ENCODE peak calls at places on chromosomes 11 and 22, in nine cellular contexts. One of them, this sample, is unnamed.

GRCh38 chr22:29080061-29080975 is 7.5 kb downstream of the KREMEN1 start:
- DNase-seq in Karpas-422: no peak
- DNase-seq in activated CD4-positive, alpha-beta T cell treated with anti-CD3 and anti-CD28 coated beads for 24 hours: no peak
- DNase-seq in stimulated activated CD8-positive, alpha-beta memory T cell treated with anti-CD3 and anti-CD28 coated beads, Interleukin-4, amount 100 ng/mL, for 1 hour: no peak
- DNase-seq in GM18507: no peak
- DNase-seq in foreskin fibroblast: peak; percentile 74
- DNase-seq in LoVo: no peak
- DNase-seq in posterior cingulate gyrus: no peak
- DNase-seq in endothelial cell: no peak
- DNase-seq in this sample: peak; percentile 44

GRCh38 chr11:59154585-59154984 is 11.9 kb downstream of the FAM111A start:
- DNase-seq in LoVo: no peak
- DNase-seq in GM18507: no peak
- DNase-seq in activated CD4-positive, alpha-beta T cell treated with anti-CD3 and anti-CD28 coated beads for 24 hours: no peak
- DNase-seq in posterior cingulate gyrus: no peak
- DNase-seq in endothelial cell: no peak
- DNase-seq in stimulated activated CD8-positive, alpha-beta memory T cell treated with anti-CD3 and anti-CD28 coated beads, Interleukin-4, amount 100 ng/mL, for 1 hour: no peak
- DNase-seq in Karpas-422: no peak
- DNase-seq in foreskin fibroblast: peak; percentile 31
- DNase-seq in this sample: no peak

GRCh38 chr11:72633068-72633467 is 41.2 kb downstream of the PDE2A start:
- DNase-seq in Karpas-422: no peak
- DNase-seq in endothelial cell: no peak
- DNase-seq in GM18507: no peak
- DNase-seq in foreskin fibroblast: no peak
- DNase-seq in posterior cingulate gyrus: no peak
- DNase-seq in LoVo: no peak
- DNase-seq in stimulated activated CD8-positive, alpha-beta memory T cell treated with anti-CD3 and anti-CD28 coated beads, Interleukin-4, amount 100 ng/mL, for 1 hour: no peak
- DNase-seq in activated CD4-positive, alpha-beta T cell treated with anti-CD3 and anti-CD28 coated beads for 24 hours: no peak
- DNase-seq in this sample: no peak

GRCh38 chr11:28922351-28922981 is 814.3 kb downstream of the METTL15 start:
- DNase-seq in stimulated activated CD8-positive, alpha-beta memory T cell treated with anti-CD3 and anti-CD28 coated beads, Interleukin-4, amount 100 ng/mL, for 1 hour: no peak
- DNase-seq in endothelial cell: no peak
- DNase-seq in LoVo: no peak
- DNase-seq in activated CD4-positive, alpha-beta T cell treated with anti-CD3 and anti-CD28 coated beads for 24 hours: no peak
- DNase-seq in posterior cingulate gyrus: no peak
- DNase-seq in GM18507: no peak
- DNase-seq in Karpas-422: no peak
- DNase-seq in foreskin fibroblast: no peak
- DNase-seq in this sample: no peak

GRCh38 chr22:45884201-45885067 is 92.5 kb downstream of the WNT7B start:
- DNase-seq in GM18507: no peak
- DNase-seq in Karpas-422: no peak
- DNase-seq in stimulated activated CD8-positive, alpha-beta memory T cell treated with anti-CD3 and anti-CD28 coated beads, Interleukin-4, amount 100 ng/mL, for 1 hour: no peak
- DNase-seq in endothelial cell: no peak
- DNase-seq in foreskin fibroblast: no peak
- DNase-seq in activated CD4-positive, alpha-beta T cell treated with anti-CD3 and anti-CD28 coated beads for 24 hours: no peak
- DNase-seq in LoVo: no peak
- DNase-seq in posterior cingulate gyrus: no peak
- DNase-seq in this sample: no peak

GRCh38 chr11:65224939-65225283 is 36.9 kb upstream of the POLA2 start:
- DNase-seq in foreskin fibroblast: peak; percentile 87
- DNase-seq in endothelial cell: no peak
- DNase-seq in LoVo: peak; percentile 25
- DNase-seq in posterior cingulate gyrus: no peak
- DNase-seq in GM18507: no peak
- DNase-seq in stimulated activated CD8-positive, alpha-beta memory T cell treated with anti-CD3 and anti-CD28 coated beads, Interleukin-4, amount 100 ng/mL, for 1 hour: no peak
- DNase-seq in activated CD4-positive, alpha-beta T cell treated with anti-CD3 and anti-CD28 coated beads for 24 hours: no peak
- DNase-seq in Karpas-422: no peak
- DNase-seq in this sample: no peak

GRCh38 chr22:28506207-28506606 is 173.4 kb downstream of the TTC28 start:
- DNase-seq in posterior cingulate gyrus: no peak
- DNase-seq in stimulated activated CD8-positive, alpha-beta memory T cell treated with anti-CD3 and anti-CD28 coated beads, Interleukin-4, amount 100 ng/mL, for 1 hour: no peak
- DNase-seq in foreskin fibroblast: no peak
- DNase-seq in LoVo: no peak
- DNase-seq in activated CD4-positive, alpha-beta T cell treated with anti-CD3 and anti-CD28 coated beads for 24 hours: no peak
- DNase-seq in GM18507: no peak
- DNase-seq in endothelial cell: no peak
- DNase-seq in Karpas-422: no peak
- DNase-seq in this sample: no peak

GRCh38 chr11:75434051-75434450 is 1.0 kb upstream of the KLHL35 start:
- DNase-seq in activated CD4-positive, alpha-beta T cell treated with anti-CD3 and anti-CD28 coated beads for 24 hours: no peak
- DNase-seq in Karpas-422: no peak
- DNase-seq in foreskin fibroblast: no peak
- DNase-seq in posterior cingulate gyrus: no peak
- DNase-seq in endothelial cell: no peak
- DNase-seq in stimulated activated CD8-positive, alpha-beta memory T cell treated with anti-CD3 and anti-CD28 coated beads, Interleukin-4, amount 100 ng/mL, for 1 hour: no peak
- DNase-seq in GM18507: no peak
- DNase-seq in LoVo: no peak
- DNase-seq in this sample: no peak

GRCh38 chr11:130448416-130449068 is at the start of gene ADAMTS15:
- DNase-seq in LoVo: peak; percentile 59
- DNase-seq in posterior cingulate gyrus: peak; percentile 42
- DNase-seq in GM18507: no peak
- DNase-seq in stimulated activated CD8-positive, alpha-beta memory T cell treated with anti-CD3 and anti-CD28 coated beads, Interleukin-4, amount 100 ng/mL, for 1 hour: no peak
- DNase-seq in Karpas-422: no peak
- DNase-seq in activated CD4-positive, alpha-beta T cell treated with anti-CD3 and anti-CD28 coated beads for 24 hours: no peak
- DNase-seq in foreskin fibroblast: peak; percentile 88
- DNase-seq in endothelial cell: peak; percentile 75
- DNase-seq in this sample: no peak

GRCh38 chr11:10743354-10744035 is 7.6 kb upstream of the CTR9 start:
- DNase-seq in LoVo: no peak
- DNase-seq in endothelial cell: no peak
- DNase-seq in stimulated activated CD8-positive, alpha-beta memory T cell treated with anti-CD3 and anti-CD28 coated beads, Interleukin-4, amount 100 ng/mL, for 1 hour: no peak
- DNase-seq in Karpas-422: no peak
- DNase-seq in activated CD4-positive, alpha-beta T cell treated with anti-CD3 and anti-CD28 coated beads for 24 hours: no peak
- DNase-seq in GM18507: no peak
- DNase-seq in posterior cingulate gyrus: no peak
- DNase-seq in foreskin fibroblast: no peak
- DNase-seq in this sample: no peak

GRCh38 chr22:27866136-27867091 is 52.6 kb downstream of the PITPNB start:
- DNase-seq in foreskin fibroblast: peak; percentile 81
- DNase-seq in stimulated activated CD8-positive, alpha-beta memory T cell treated with anti-CD3 and anti-CD28 coated beads, Interleukin-4, amount 100 ng/mL, for 1 hour: no peak
- DNase-seq in endothelial cell: no peak
- DNase-seq in posterior cingulate gyrus: no peak
- DNase-seq in LoVo: no peak
- DNase-seq in Karpas-422: no peak
- DNase-seq in activated CD4-positive, alpha-beta T cell treated with anti-CD3 and anti-CD28 coated beads for 24 hours: no peak
- DNase-seq in GM18507: no peak
- DNase-seq in this sample: no peak

GRCh38 chr22:32877196-32877595 is 75.7 kb downstream of the TIMP3 start:
- DNase-seq in GM18507: no peak
- DNase-seq in foreskin fibroblast: no peak
- DNase-seq in posterior cingulate gyrus: no peak
- DNase-seq in activated CD4-positive, alpha-beta T cell treated with anti-CD3 and anti-CD28 coated beads for 24 hours: no peak
- DNase-seq in stimulated activated CD8-positive, alpha-beta memory T cell treated with anti-CD3 and anti-CD28 coated beads, Interleukin-4, amount 100 ng/mL, for 1 hour: no peak
- DNase-seq in endothelial cell: no peak
- DNase-seq in LoVo: no peak
- DNase-seq in Karpas-422: no peak
- DNase-seq in this sample: no peak

GRCh38 chr11:73147771-73148681 is 5.9 kb upstream of the FCHSD2 start:
- DNase-seq in endothelial cell: no peak
- DNase-seq in LoVo: no peak
- DNase-seq in activated CD4-positive, alpha-beta T cell treated with anti-CD3 and anti-CD28 coated beads for 24 hours: no peak
- DNase-seq in posterior cingulate gyrus: peak; percentile 56
- DNase-seq in Karpas-422: no peak
- DNase-seq in foreskin fibroblast: no peak
- DNase-seq in stimulated activated CD8-positive, alpha-beta memory T cell treated with anti-CD3 and anti-CD28 coated beads, Interleukin-4, amount 100 ng/mL, for 1 hour: no peak
- DNase-seq in GM18507: no peak
- DNase-seq in this sample: no peak

GRCh38 chr11:44624761-44625221 is 59.3 kb downstream of the CD82 start:
- DNase-seq in stimulated activated CD8-positive, alpha-beta memory T cell treated with anti-CD3 and anti-CD28 coated beads, Interleukin-4, amount 100 ng/mL, for 1 hour: no peak
- DNase-seq in activated CD4-positive, alpha-beta T cell treated with anti-CD3 and anti-CD28 coated beads for 24 hours: no peak
- DNase-seq in LoVo: no peak
- DNase-seq in posterior cingulate gyrus: no peak
- DNase-seq in Karpas-422: no peak
- DNase-seq in endothelial cell: no peak
- DNase-seq in foreskin fibroblast: no peak
- DNase-seq in GM18507: no peak
- DNase-seq in this sample: no peak

GRCh38 chr22:50125029-50125428 is 35.2 kb downstream of the MOV10L1 start:
- DNase-seq in activated CD4-positive, alpha-beta T cell treated with anti-CD3 and anti-CD28 coated beads for 24 hours: no peak
- DNase-seq in GM18507: no peak
- DNase-seq in endothelial cell: no peak
- DNase-seq in stimulated activated CD8-positive, alpha-beta memory T cell treated with anti-CD3 and anti-CD28 coated beads, Interleukin-4, amount 100 ng/mL, for 1 hour: no peak
- DNase-seq in foreskin fibroblast: no peak
- DNase-seq in LoVo: no peak
- DNase-seq in posterior cingulate gyrus: no peak
- DNase-seq in Karpas-422: no peak
- DNase-seq in this sample: no peak

GRCh38 chr11:11148104-11148509 is 204.9 kb downstream of the CSNK2A3 start:
- DNase-seq in posterior cingulate gyrus: no peak
- DNase-seq in Karpas-422: peak; percentile 80
- DNase-seq in LoVo: no peak
- DNase-seq in activated CD4-positive, alpha-beta T cell treated with anti-CD3 and anti-CD28 coated beads for 24 hours: no peak
- DNase-seq in GM18507: no peak
- DNase-seq in foreskin fibroblast: peak; percentile 49
- DNase-seq in stimulated activated CD8-positive, alpha-beta memory T cell treated with anti-CD3 and anti-CD28 coated beads, Interleukin-4, amount 100 ng/mL, for 1 hour: no peak
- DNase-seq in endothelial cell: no peak
- DNase-seq in this sample: peak; percentile 6

GRCh38 chr11:18727499-18728236 is 1.7 kb upstream of the IGSF22 start:
- DNase-seq in GM18507: peak; percentile 40
- DNase-seq in activated CD4-positive, alpha-beta T cell treated with anti-CD3 and anti-CD28 coated beads for 24 hours: peak; percentile 39
- DNase-seq in posterior cingulate gyrus: peak; percentile 36
- DNase-seq in foreskin fibroblast: peak; percentile 60
- DNase-seq in endothelial cell: peak; percentile 77
- DNase-seq in LoVo: peak; percentile 24
- DNase-seq in stimulated activated CD8-positive, alpha-beta memory T cell treated with anti-CD3 and anti-CD28 coated beads, Interleukin-4, amount 100 ng/mL, for 1 hour: no peak
- DNase-seq in Karpas-422: peak; percentile 76
- DNase-seq in this sample: peak; percentile 78